ENCODE peak calls at places on chromosomes 3 and 15, in five cellular contexts. G, B, Y, A and O are unnamed samples.

GRCh38 chr3:55818485-55818884 is 331.4 kb upstream of the WNT5A start:
- DNase-seq in A (no peak), G (no peak), Y (no peak), B (no peak), O (peak; percentile 6)

GRCh38 chr3:149247929-149248691 is 26.5 kb upstream of the CP start:
- DNase-seq in A (no peak), B (no peak), G (no peak), Y (no peak), O (peak; percentile 66)

GRCh38 chr15:34664418-34664817 is 81.0 kb upstream of the GOLGA8B start:
- DNase-seq in B (no peak), Y (no peak), A (no peak), G (no peak), O (no peak)

GRCh38 chr3:134052370-134052769 is 22.6 kb upstream of the SLCO2A1 start:
- DNase-seq in B (no peak), Y (no peak), G (no peak), A (no peak), O (no peak)

GRCh38 chr3:156174229-156174847 is 54.0 kb downstream of the KCNAB1 start:
- DNase-seq in B (no peak), Y (peak; percentile 45), A (no peak), G (no peak), O (peak; percentile 71)

GRCh38 chr3:127536818-127537810 is 53.4 kb downstream of the TPRA1 start:
- DNase-seq in G (no peak), Y (no peak), A (no peak), B (peak; percentile 40), O (no peak)

GRCh38 chr3:94616833-94617232 is 554.0 kb downstream of the NSUN3 start:
- DNase-seq in A (no peak), Y (no peak), B (no peak), G (no peak), O (no peak)

GRCh38 chr15:98421419-98422085 is 226.8 kb upstream of the IGF1R start:
- DNase-seq in A (peak; percentile 70), B (peak; percentile 71), Y (no peak), G (no peak), O (peak; percentile 23)

GRCh38 chr15:39700301-39700700 is 82.3 kb downstream of the FSIP1 start:
- DNase-seq in B (no peak), Y (no peak), A (no peak), G (no peak), O (no peak)

GRCh38 chr3:67601919-67602608 is 52.3 kb downstream of the SUCLG2 start:
- DNase-seq in B (no peak), A (no peak), G (no peak), Y (no peak), O (peak; percentile 40)